ENCODE peak calls at places on chromosome 14, in seven cellular contexts. B is activated naive CD8-positive, alpha-beta T cell treated with anti-CD3 and anti-CD28 coated beads, Interleukin-2, amount 50 U/mL, for 16 hours; K is hepatocyte; T is astrocyte of the cerebellum; S is cardiac muscle cell; X is H4; H is NCI-H345. F is an unnamed sample.

GRCh38 chr14:101495284-101495683 is 66.0 kb upstream of the DIO3 start:
- DNase-seq in B (no peak), S (no peak), X (no peak), T (no peak), K (no peak), H (no peak), F (no peak)

GRCh38 chr14:33686218-33686617 is 264.7 kb downstream of the EGLN3 start:
- DNase-seq in T (no peak), S (no peak), H (no peak), X (no peak), K (no peak), B (no peak), F (no peak)

GRCh38 chr14:55438066-55438683 is 2.2 kb downstream of the TBPL2 start:
- DNase-seq in S (peak; percentile 66), T (peak; percentile 65), K (peak; percentile 79), B (no peak), H (peak; percentile 36), X (peak; percentile 54), F (peak; percentile 17)

GRCh38 chr14:103165323-103165722 is 42.1 kb downstream of the TNFAIP2 start:
- DNase-seq in T (no peak), B (no peak), X (no peak), H (no peak), K (no peak), S (no peak), F (no peak)

GRCh38 chr14:105069887-105070759 is 4.9 kb upstream of the GPR132 start:
- DNase-seq in X (no peak), B (no peak), S (no peak), H (no peak), T (no peak), K (peak; percentile 8), F (no peak)

GRCh38 chr14:36657409-36658090 is 4.1 kb upstream of the PAX9 start:
- DNase-seq in B (no peak), K (peak; percentile 24), S (no peak), H (no peak), X (no peak), T (no peak), F (no peak)

GRCh38 chr14:75452324-75452723 is 24.5 kb downstream of the JDP2 start:
- DNase-seq in B (no peak), K (no peak), H (no peak), S (no peak), X (no peak), T (no peak), F (no peak)

GRCh38 chr14:89654998-89655397 is 238.0 kb upstream of the FOXN3 start:
- DNase-seq in B (no peak), T (peak; percentile 18), X (no peak), S (no peak), H (peak; percentile 62), K (no peak), F (no peak)

GRCh38 chr14:88599761-88600439 is 37.1 kb downstream of the ZC3H14 start:
- DNase-seq in X (no peak), K (no peak), B (no peak), S (no peak), H (no peak), T (no peak), F (no peak)

GRCh38 chr14:92794547-92794941 is 439 bp downstream of the GOLGA5 start:
- DNase-seq in T (no peak), X (no peak), H (no peak), K (peak; percentile 34), B (no peak), S (peak; percentile 35), F (peak; percentile 16)

GRCh38 chr14:34981743-34982420 is 910 bp upstream of the SRP54 start:
- DNase-seq in T (peak; percentile 22), B (no peak), S (peak; percentile 55), K (peak; percentile 53), X (peak; percentile 21), H (no peak), F (peak; percentile 52)

GRCh38 chr14:44966601-44967336 is 4.8 kb downstream of the TOGARAM1 start:
- DNase-seq in B (no peak), T (no peak), K (no peak), H (no peak), X (no peak), S (no peak), F (no peak)

GRCh38 chr14:29227631-29228030 is 461.0 kb downstream of the FOXG1 start:
- DNase-seq in K (no peak), S (no peak), H (no peak), B (no peak), T (no peak), X (no peak), F (no peak)

GRCh38 chr14:47917344-47917954 is 242.0 kb upstream of the MDGA2 start:
- DNase-seq in T (peak; percentile 1), X (peak; percentile 31), B (no peak), H (peak; percentile 24), S (peak; percentile 46), K (peak; percentile 61), F (peak; percentile 53)

GRCh38 chr14:24172871-24173281 is 996 bp downstream of the REC8 start:
- DNase-seq in T (no peak), K (no peak), X (no peak), B (no peak), H (no peak), S (no peak), F (no peak)